ENCODE peak calls at places on chromosomes 3 and 15, in six cellular contexts. W is cardiac muscle cell, H is AG04450, A is lower lobe of right lung, R is fibroblast of lung, Q is fibroblast of the aortic adventitia. B is an unnamed sample.

GRCh38 chr3:5022966-5023776 is 43.9 kb downstream of the BHLHE40 start:
- DNase-seq in W (no peak), Q (peak; percentile 98), H (peak; percentile 98), A (no peak), R (peak; percentile 92), B (no peak)

GRCh38 chr3:34955684-34956083 is 683.6 kb upstream of the ARPP21 start:
- DNase-seq in H (no peak), R (no peak), Q (no peak), A (no peak), W (no peak), B (no peak)

GRCh38 chr3:69659180-69659915 is 79.9 kb upstream of the MITF start:
- DNase-seq in Q (no peak), W (peak; percentile 3), A (no peak), R (no peak), H (no peak), B (no peak)

GRCh38 chr15:74620636-74621545 is 5.3 kb downstream of the CLK3 start:
- DNase-seq in R (peak; percentile 72), W (peak; percentile 68), H (no peak), A (peak; percentile 71), Q (peak; percentile 75), B (peak; percentile 80)

GRCh38 chr3:52311567-52312119 is 4.5 kb upstream of the DNAH1 start:
- DNase-seq in W (no peak), Q (no peak), R (no peak), A (no peak), H (no peak), B (no peak)

GRCh38 chr15:48433226-48433886 is 102.1 kb downstream of the DUT start:
- DNase-seq in A (no peak), R (peak; percentile 46), W (no peak), H (no peak), Q (peak; percentile 67), B (no peak)

GRCh38 chr3:53166781-53167291 is 5.8 kb downstream of the PRKCD start:
- DNase-seq in W (no peak), Q (peak; percentile 74), H (peak; percentile 11), A (peak; percentile 85), R (peak; percentile 62), B (peak; percentile 81)

GRCh38 chr3:98786364-98786930 is 23.3 kb downstream of the ST3GAL6 start:
- DNase-seq in W (no peak), R (peak; percentile 17), A (no peak), H (no peak), Q (peak; percentile 54), B (no peak)

GRCh38 chr15:46277451-46277850 is 642.6 kb downstream of the SQOR start:
- DNase-seq in W (no peak), R (no peak), Q (no peak), H (no peak), A (no peak), B (no peak)

GRCh38 chr3:99536555-99537314 is 101.7 kb upstream of the COL8A1 start:
- DNase-seq in Q (peak; percentile 28), A (no peak), W (no peak), R (peak; percentile 63), H (no peak), B (no peak)

GRCh38 chr3:52532517-52532837 is 1.2 kb downstream of the NT5DC2 start:
- DNase-seq in Q (peak; percentile 38), H (no peak), R (peak; percentile 58), A (no peak), W (no peak), B (no peak)

GRCh38 chr15:78242128-78242527 is 7.8 kb upstream of the ACSBG1 start:
- DNase-seq in R (no peak), W (peak; percentile 31), H (no peak), A (no peak), Q (no peak), B (peak; percentile 46)

GRCh38 chr3:127406309-127407025 is 118.6 kb upstream of the PRR20G start:
- DNase-seq in Q (no peak), R (no peak), A (no peak), W (no peak), H (no peak), B (no peak)

GRCh38 chr15:72155021-72155621 is 36.9 kb downstream of the SENP8 start:
- DNase-seq in H (no peak), R (no peak), Q (peak; percentile 23), A (peak; percentile 95), W (peak; percentile 77), B (no peak)

GRCh38 chr3:46321461-46322104 is 32.3 kb upstream of the CCR2 start:
- DNase-seq in A (no peak), W (no peak), H (no peak), R (no peak), Q (no peak), B (no peak)

GRCh38 chr3:40845447-40845846 is 320.7 kb downstream of the ZNF621 start:
- DNase-seq in H (no peak), W (no peak), A (no peak), R (no peak), Q (no peak), B (no peak)

GRCh38 chr3:132268956-132269355 is 48.3 kb upstream of the ACP3 start:
- DNase-seq in W (no peak), H (peak; percentile 4), R (peak; percentile 39), Q (peak; percentile 34), A (no peak), B (peak; percentile 8)

GRCh38 chr3:52763466-52763865 is 7.3 kb downstream of the NEK4 start:
- DNase-seq in W (no peak), A (no peak), H (no peak), R (peak; percentile 2), Q (peak; percentile 51), B (no peak)

GRCh38 chr3:59782664-59783063 is 732.8 kb upstream of the CFAP20DC start:
- DNase-seq in A (no peak), R (no peak), H (no peak), Q (no peak), W (no peak), B (no peak)

GRCh38 chr15:71375934-71376333 is 260.7 kb downstream of the THSD4 start:
- DNase-seq in A (no peak), R (no peak), W (no peak), H (no peak), Q (peak; percentile 53), B (no peak)

GRCh38 chr3:50319181-50319871 is 3.2 kb downstream of the HYAL2 start:
- DNase-seq in W (no peak), Q (no peak), A (no peak), H (no peak), R (no peak), B (no peak)

GRCh38 chr15:79635897-79636596 is 203.9 kb downstream of the MINAR1 start:
- DNase-seq in Q (no peak), W (no peak), R (no peak), A (no peak), H (no peak), B (no peak)

GRCh38 chr15:100542290-100542689 is 13.5 kb upstream of the CERS3 start:
- DNase-seq in H (no peak), W (no peak), Q (no peak), R (no peak), A (no peak), B (no peak)

GRCh38 chr3:101725890-101726275 is 1.5 kb downstream of the CEP97 start:
- DNase-seq in Q (no peak), R (no peak), W (no peak), H (no peak), A (no peak), B (no peak)
- H3K4me3 ChIP-seq in Q (peak overlapping the region; percentile 94), R (peak overlapping the region; percentile 80), W (peak overlapping the region; percentile 61), H (peak overlapping the region; percentile 92), A (peak overlapping the region; percentile 96), B (peak overlapping the region; percentile 93)

GRCh38 chr15:82970696-82971095 is 15.3 kb upstream of the RAMAC start:
- DNase-seq in A (no peak), W (no peak), Q (no peak), R (no peak), H (no peak), B (no peak)

GRCh38 chr15:82970078-82970686 is 15.8 kb upstream of the RAMAC start:
- DNase-seq in Q (no peak), H (no peak), W (no peak), R (no peak), A (no peak), B (no peak)

GRCh38 chr15:82972990-82973389 is 13.0 kb upstream of the RAMAC start:
- DNase-seq in W (no peak), Q (no peak), A (no peak), R (no peak), H (no peak), B (no peak)

GRCh38 chr15:82969353-82969752 is 16.7 kb upstream of the RAMAC start:
- DNase-seq in H (no peak), A (no peak), Q (no peak), W (no peak), R (no peak), B (no peak)

DNA sequence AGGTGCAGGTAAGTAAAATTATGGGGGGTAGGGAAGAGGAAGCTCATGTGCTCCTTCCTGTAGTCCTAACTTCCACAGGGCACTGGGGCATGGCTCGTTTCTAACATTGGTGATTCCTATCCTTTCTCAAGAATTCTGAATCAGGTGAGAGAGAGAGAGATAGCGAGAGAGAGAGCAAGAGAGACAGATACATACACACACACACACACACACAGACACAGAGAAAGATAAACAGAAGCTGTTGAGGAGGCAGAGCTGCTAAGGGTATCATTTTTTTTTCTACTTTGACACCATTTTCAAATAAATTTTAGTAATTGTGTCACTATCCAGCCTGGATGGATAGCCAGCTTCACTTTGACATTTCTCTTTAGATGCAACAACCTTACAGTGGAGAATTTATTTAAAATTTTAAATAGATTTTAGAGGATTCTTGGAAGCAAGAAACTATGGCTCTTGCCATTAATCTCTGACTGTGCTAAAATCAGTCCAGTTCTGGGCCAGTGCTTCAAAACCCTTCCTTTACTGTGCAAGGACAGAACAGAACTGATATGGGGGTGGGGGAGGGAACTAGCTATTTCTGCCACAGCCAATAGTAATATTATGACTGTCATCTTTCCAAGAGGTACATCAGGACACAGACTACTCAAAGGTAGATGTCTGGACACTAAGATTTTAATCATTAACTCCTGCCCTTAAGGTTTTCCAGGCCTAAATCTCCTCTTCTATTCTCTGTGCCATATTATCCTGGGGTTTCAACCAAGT is 14.6 kb upstream of the RAMAC start:
- DNase-seq in W (no peak), R (no peak), H (no peak), A (no peak), Q (no peak), B (no peak)
- H3K4me3 ChIP-seq in W (no peak overlapping the region), R (no peak overlapping the region), H (no peak overlapping the region), A (no peak overlapping the region), Q (no peak overlapping the region), B (no peak overlapping the region)

GRCh38 chr3:12692444-12692843 is 28.5 kb upstream of the RAF1 start:
- DNase-seq in A (no peak), R (no peak), W (no peak), Q (no peak), H (no peak), B (no peak)

GRCh38 chr3:12695112-12695511 is 31.2 kb upstream of the RAF1 start:
- DNase-seq in H (no peak), Q (no peak), W (no peak), R (no peak), A (no peak), B (no peak)

GRCh38 chr3:12689997-12690711 is 26.2 kb upstream of the RAF1 start:
- DNase-seq in Q (no peak), R (no peak), H (no peak), A (no peak), W (no peak), B (no peak)

GRCh38 chr3:12687948-12688347 is 24.0 kb upstream of the RAF1 start:
- DNase-seq in A (no peak), R (no peak), Q (no peak), H (no peak), W (no peak), B (peak; percentile 94)

GRCh38 chr3:12691733-12692132 is 27.8 kb upstream of the RAF1 start:
- DNase-seq in H (no peak), R (no peak), Q (no peak), W (no peak), A (no peak), B (no peak)
- H3K4me3 ChIP-seq in H (no peak overlapping the region), R (no peak overlapping the region), Q (no peak overlapping the region), W (no peak overlapping the region), A (no peak overlapping the region), B (no peak overlapping the region)

GRCh38 chr3:195802261-195802701 is 9.4 kb downstream of the MUC4 start:
- DNase-seq in W (no peak), R (no peak), H (no peak), A (no peak), Q (no peak), B (no peak)
- H3K4me3 ChIP-seq in W (no peak overlapping the region), R (no peak overlapping the region), H (no peak overlapping the region), A (no peak overlapping the region), Q (no peak overlapping the region), B (no peak overlapping the region)